ENCODE peak calls at places on chromosome 20, in ten cellular contexts. N is psoas muscle, B is ACHN, K is cardiac muscle cell, L is LHCN-M2, J is occipital lobe, O is T-helper 1 cell, F is kidney glomerular epithelial cell, E is HFF-Myc, P is progenitor cell of endocrine pancreas. I is an unnamed sample.
A peak's percentile ranks its signal among the peaks of the same experiment; 100 is the strongest.

GRCh38 chr20:621115-621756 is 11.1 kb upstream of the TCF15 start:
- DNase-seq in B (no peak), E (no peak), F (peak; percentile 33), N (no peak), O (no peak), L (peak; percentile 9), K (no peak), J (no peak), P (no peak), I (no peak)

GRCh38 chr20:36815454-36816091 is 42.0 kb upstream of the DSN1 start:
- DNase-seq in K (no peak), P (no peak), L (no peak), O (no peak), B (no peak), N (no peak), J (no peak), F (no peak), E (no peak), I (no peak)

GRCh38 chr20:10362674-10363073 is 71.3 kb downstream of the MKKS start:
- DNase-seq in L (no peak), E (no peak), B (no peak), F (no peak), O (no peak), N (no peak), K (no peak), J (no peak), P (no peak), I (no peak)

GRCh38 chr20:57705103-57705899 is 4.5 kb downstream of the PMEPA1 start:
- DNase-seq in L (no peak), K (no peak), P (no peak), E (no peak), J (no peak), O (no peak), B (no peak), N (no peak), F (no peak), I (no peak)

GRCh38 chr20:17493173-17493572 is 38.0 kb downstream of the BFSP1 start:
- DNase-seq in O (no peak), E (no peak), L (no peak), N (no peak), J (no peak), P (no peak), B (no peak), K (no peak), F (no peak), I (no peak)

GRCh38 chr20:57244627-57245214 is 21.7 kb downstream of the BMP7 start:
- DNase-seq in K (no peak), O (no peak), E (no peak), F (no peak), N (no peak), L (no peak), J (no peak), P (no peak), B (no peak), I (no peak)

GRCh38 chr20:57809661-57810172 is 99.9 kb upstream of the PMEPA1 start:
- DNase-seq in N (no peak), E (no peak), O (no peak), L (no peak), P (no peak), B (no peak), K (no peak), J (no peak), F (no peak), I (no peak)

GRCh38 chr20:38599410-38599882 is 2.2 kb upstream of the ARHGAP40 start:
- DNase-seq in K (peak; percentile 56), J (no peak), O (no peak), N (peak; percentile 53), P (no peak), E (no peak), F (peak; percentile 31), B (peak; percentile 20), L (no peak), I (peak; percentile 97)

GRCh38 chr20:16352321-16352720 is 220.9 kb downstream of the KIF16B start:
- DNase-seq in O (no peak), E (no peak), P (no peak), K (no peak), N (no peak), F (no peak), L (peak; percentile 18), B (no peak), J (no peak), I (no peak)

GRCh38 chr20:13121840-13122515 is 99.1 kb upstream of the ISM1 start:
- DNase-seq in E (no peak), O (no peak), J (no peak), K (no peak), P (no peak), B (no peak), F (no peak), L (no peak), N (no peak), I (no peak)

GRCh38 chr20:62627901-62628612 is 14.2 kb upstream of the SLCO4A1 start:
- DNase-seq in J (no peak), F (peak; percentile 82), K (no peak), B (peak; percentile 80), O (no peak), N (peak; percentile 56), P (no peak), L (no peak), E (peak; percentile 52), I (no peak)

GRCh38 chr20:22862645-22863230 is 172.4 kb upstream of the SSTR4 start:
- DNase-seq in E (no peak), L (no peak), F (no peak), N (no peak), P (no peak), K (no peak), J (no peak), B (no peak), O (no peak), I (no peak)

GRCh38 chr20:50113420-50114224 is 672 bp upstream of the UBE2V1 start:
- DNase-seq in E (no peak), O (no peak), L (peak; percentile 36), P (no peak), B (no peak), K (no peak), F (no peak), N (no peak), J (no peak), I (no peak)

GRCh38 chr20:45173531-45173930 is 1.2 kb upstream of the PI3 start:
- DNase-seq in N (no peak), K (no peak), P (no peak), E (no peak), F (no peak), J (no peak), B (no peak), L (no peak), O (no peak), I (no peak)

GRCh38 chr20:16095241-16095640 is 478.0 kb downstream of the KIF16B start:
- DNase-seq in O (no peak), J (no peak), F (no peak), B (no peak), N (no peak), P (no peak), K (no peak), L (no peak), E (no peak), I (no peak)

GRCh38 chr20:53917145-53918009 is 153.0 kb downstream of the BCAS1 start:
- DNase-seq in E (no peak), J (no peak), O (no peak), B (no peak), F (no peak), K (peak; percentile 94), L (peak; percentile 61), N (peak; percentile 69), P (no peak), I (peak; percentile 56)

GRCh38 chr20:43911066-43911465 is 3.6 kb upstream of the TOX2 start:
- DNase-seq in L (peak; percentile 71), N (no peak), J (no peak), F (no peak), K (peak; percentile 78), P (no peak), B (no peak), O (no peak), E (peak; percentile 26), I (no peak)

GRCh38 chr20:44646023-44646640 is 5.4 kb downstream of the ADA start:
- DNase-seq in J (no peak), B (no peak), L (peak; percentile 85), F (no peak), E (no peak), K (peak; percentile 30), N (no peak), P (no peak), O (peak; percentile 22), I (no peak)

GRCh38 chr20:58700121-58700780 is 7.7 kb downstream of the NPEPL1 start:
- DNase-seq in L (no peak), E (no peak), J (no peak), B (no peak), F (no peak), P (no peak), K (peak; percentile 7), N (no peak), O (no peak), I (no peak)

GRCh38 chr20:17627101-17627950 is 54.7 kb downstream of the RRBP1 start:
- DNase-seq in L (no peak), N (peak; percentile 52), O (no peak), J (no peak), P (no peak), B (no peak), K (no peak), E (no peak), F (no peak), I (no peak)

GRCh38 chr20:51450984-51451383 is 91.5 kb downstream of the NFATC2 start:
- DNase-seq in K (no peak), O (no peak), F (no peak), J (no peak), L (no peak), E (no peak), P (no peak), N (no peak), B (no peak), I (no peak)

GRCh38 chr20:10511507-10512231 is 76.6 kb downstream of the SLX4IP start:
- DNase-seq in P (no peak), B (peak; percentile 90), K (peak; percentile 97), E (peak; percentile 95), O (peak; percentile 21), J (peak; percentile 71), L (peak; percentile 99), N (peak; percentile 84), F (peak; percentile 91), I (peak; percentile 64)

GRCh38 chr20:24768977-24769675 is 179.9 kb upstream of the CST7 start:
- DNase-seq in K (no peak), J (no peak), F (peak; percentile 4), O (no peak), N (no peak), B (no peak), P (no peak), E (no peak), L (peak; percentile 5), I (no peak)

GRCh38 chr20:36808317-36809257 is 35.0 kb upstream of the DSN1 start:
- DNase-seq in L (peak; percentile 93), B (peak; percentile 63), N (peak; percentile 80), P (no peak), J (no peak), O (peak; percentile 70), K (peak; percentile 67), F (peak; percentile 90), E (no peak), I (peak; percentile 86)

GRCh38 chr20:44900231-44900854 is 9.5 kb upstream of the PABPC1L start:
- DNase-seq in B (no peak), F (no peak), N (no peak), L (no peak), K (no peak), J (no peak), E (no peak), P (no peak), O (no peak), I (no peak)

GRCh38 chr20:54633903-54634302 is 158.5 kb downstream of the DOK5 start:
- DNase-seq in B (no peak), N (no peak), F (no peak), E (no peak), L (no peak), K (no peak), P (no peak), O (no peak), J (no peak), I (no peak)

GRCh38 chr20:57398901-57399535 is 7.8 kb downstream of the RBM38 start:
- DNase-seq in O (no peak), N (peak; percentile 45), E (no peak), F (peak; percentile 19), K (no peak), L (no peak), P (no peak), B (no peak), J (no peak), I (no peak)

GRCh38 chr20:48203252-48203651 is 418.0 kb upstream of the SULF2 start:
- DNase-seq in F (no peak), B (no peak), P (no peak), J (no peak), K (no peak), N (no peak), O (no peak), E (no peak), L (no peak), I (no peak)